ENCODE peak calls at places on chromosomes 16 and 17, in five cellular contexts. U is HepG2, Q is GM12878, O is H1, P is K562. H is an unnamed sample. For H3K36me3, the result is how much of the 10 kb centered on the place peaks cover.

GRCh38 chr16:75627856-75628255 is 4.8 kb upstream of the ADAT1 start:
- DNase-seq in O (no peak), P (no peak), U (no peak), Q (no peak), H (no peak)

GRCh38 chr17:82470065-82470464 is 11.5 kb downstream of the NARF start:
- DNase-seq in O (no peak), U (no peak), Q (no peak), P (no peak), H (no peak)

GRCh38 chr17:57810740-57811632 is 38.9 kb downstream of the MRPS23 start:
- DNase-seq in P (no peak), Q (no peak), O (no peak), U (peak), H (no peak)

GRCh38 chr17:10278218-10278617 is 79.8 kb upstream of the GAS7 start:
- DNase-seq in P (no peak), U (no peak), Q (no peak), O (no peak), H (no peak)

GRCh38 chr17:81567191-81567590 is 15.0 kb upstream of the FAAP100 start:
- DNase-seq in O (no peak), Q (no peak), P (no peak), U (no peak), H (no peak)

GRCh38 chr17:50169121-50169764 is 3.4 kb downstream of the SGCA start:
- DNase-seq in P (peak), U (peak), O (no peak), Q (peak), H (peak)

GRCh38 chr17:38569701-38570512 is 35.8 kb downstream of the SRCIN1 start:
- DNase-seq in P (no peak), O (no peak), U (no peak), Q (no peak), H (no peak)

GRCh38 chr17:30565073-30565935 is 88.1 kb downstream of the GOSR1 start:
- DNase-seq in O (peak), P (no peak), U (no peak), Q (no peak), H (no peak)

GRCh38 chr16:78240459-78241222 is 141.2 kb downstream of the WWOX start:
- DNase-seq in U (peak), O (no peak), P (no peak), Q (no peak), H (no peak)

GRCh38 chr17:45132569-45133463 is 501 bp upstream of the PLCD3 start:
- DNase-seq in O (no peak), P (peak), U (peak), Q (no peak), H (peak)

GRCh38 chr17:72465191-72466024 is 344.6 kb downstream of the SOX9 start:
- DNase-seq in Q (peak), U (peak), P (no peak), O (no peak), H (peak)

GRCh38 chr17:82551779-82552457 is 32.4 kb downstream of the FOXK2 start:
- DNase-seq in Q (no peak), P (peak), O (no peak), U (peak), H (peak)

GRCh38 chr16:21184834-21185233 is 26.4 kb downstream of the LDAF1 start:
- DNase-seq in O (no peak), U (no peak), P (no peak), Q (no peak), H (no peak)

GRCh38 chr16:21183995-21184394 is 25.5 kb downstream of the LDAF1 start:
- DNase-seq in U (no peak), O (no peak), Q (no peak), P (no peak), H (no peak)

GRCh38 chr16:21179126-21179982 is 20.9 kb downstream of the LDAF1 start:
- DNase-seq in U (no peak), P (no peak), Q (no peak), O (no peak), H (no peak)

GRCh38 chr16:21175397-21175796 is 16.9 kb downstream of the LDAF1 start:
- DNase-seq in P (no peak), U (no peak), O (no peak), Q (no peak), H (no peak)

DNA sequence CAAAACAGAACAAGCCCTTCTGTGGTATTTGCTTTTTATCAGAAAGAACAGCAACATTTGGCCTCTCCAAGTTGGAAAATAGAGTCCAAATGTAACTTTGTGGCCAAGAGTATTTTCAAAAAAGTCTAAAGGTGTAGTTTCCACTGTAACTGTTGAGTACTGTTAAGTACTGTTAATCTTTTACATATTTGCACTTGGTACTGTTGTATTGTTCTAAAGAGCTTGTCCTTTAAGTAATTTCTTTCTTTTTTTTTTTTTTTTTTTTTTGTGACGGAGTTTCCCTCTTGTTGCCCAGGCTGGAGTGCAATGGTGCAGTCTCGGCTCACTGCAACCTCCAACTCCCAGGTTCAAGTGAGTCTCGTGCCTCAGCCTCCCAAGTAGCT is 21.5 kb downstream of the LDAF1 start:
- DNase-seq in U (no peak), P (no peak), O (no peak), Q (no peak), H (no peak)
- H3K36me3 ChIP-seq in U (under half), P (under half), O (half or more), Q (under half), H (under half)

GRCh38 chr16:71854369-71854948 is 8.7 kb downstream of the ATXN1L start:
- DNase-seq in U (no peak), Q (no peak), O (no peak), P (no peak), H (no peak)

GRCh38 chr16:71852146-71852545 is 6.4 kb downstream of the ATXN1L start:
- DNase-seq in O (no peak), U (no peak), Q (no peak), P (no peak), H (no peak)

GRCh38 chr16:71851726-71852125 is 6.0 kb downstream of the ATXN1L start:
- DNase-seq in U (no peak), P (no peak), O (no peak), Q (no peak), H (no peak)

GRCh38 chr16:71852561-71852960 is 6.8 kb downstream of the ATXN1L start:
- DNase-seq in Q (no peak), O (no peak), U (no peak), P (no peak), H (no peak)

GRCh38 chr16:71853413-71853812 is 7.6 kb downstream of the ATXN1L start:
- DNase-seq in Q (no peak), P (no peak), O (no peak), U (no peak), H (no peak)
- H3K27ac ChIP-seq in Q (peak), P (no peak), O (no peak), U (no peak), H (no peak)

GRCh38 chr17:44086364-44087311 is 16.1 kb downstream of the G6PC3 start:
- DNase-seq in O (no peak), U (peak), Q (no peak), P (peak), H (peak)
- TF ChIP-seq SP1 in O (peak), U (no peak), Q (no peak), P (no peak), H (no peak)

DNA sequence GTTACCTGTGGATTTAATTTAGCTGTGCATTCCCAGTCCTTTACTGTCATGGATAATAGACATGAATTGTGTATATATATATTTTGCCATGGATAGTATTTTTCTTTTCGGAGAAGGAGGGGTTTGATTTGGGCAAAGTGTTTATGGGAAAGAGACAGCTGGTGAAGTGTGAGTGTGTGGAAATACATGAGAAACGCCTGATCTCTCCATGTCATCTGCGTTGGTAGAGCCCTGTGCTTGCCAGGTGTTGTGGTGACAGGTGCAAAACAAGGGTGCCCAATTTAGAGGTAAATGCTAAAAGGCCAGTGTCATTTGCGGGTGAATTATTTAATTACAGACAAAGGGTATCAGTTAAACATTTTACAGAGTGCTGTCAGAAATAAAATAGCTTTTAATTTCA is 23.4 kb downstream of the NDEL1 start:
- DNase-seq in U (no peak), P (no peak), Q (no peak), O (no peak), H (no peak)
- H3K36me3 ChIP-seq in U (half or more), P (half or more), Q (under half), O (under half), H (under half)

GRCh38 chr16:68083239-68083781 is 1.9 kb upstream of the NFATC3 start:
- DNase-seq in Q (no peak), P (no peak), O (no peak), U (no peak), H (no peak)
- H3K27ac ChIP-seq in Q (no peak), P (peak), O (no peak), U (peak), H (no peak)

GRCh38 chr17:20063665-20064648 is 54.8 kb downstream of the SPECC1 start:
- DNase-seq in Q (peak), U (no peak), O (no peak), P (no peak), H (peak)
- TF ChIP-seq SP1 in Q (no peak), U (no peak), O (no peak), P (no peak), H (peak)

H was measured in HCT116.